ENCODE peak calls at places on chromosomes 16 and 17, in six cellular contexts. B, U, J, R, L and W are unnamed samples.

GRCh38 chr17:32341857-32342602 is at the start of gene C17orf75:
- DNase-seq in B (peak), U (peak), L (peak), R (peak), J (peak), W (peak)

GRCh38 chr17:75753514-75754377 is 11.2 kb downstream of the GALK1 start:
- DNase-seq in R (peak), B (peak), L (peak), U (no peak), J (no peak), W (peak)

GRCh38 chr17:82767041-82767754 is 15.3 kb downstream of the TBCD start:
- DNase-seq in L (peak), U (peak), R (peak), B (peak), J (no peak), W (no peak)

GRCh38 chr16:49312389-49312990 is 30.9 kb upstream of the CBLN1 start:
- DNase-seq in U (no peak), B (no peak), L (no peak), J (no peak), R (no peak), W (no peak)

GRCh38 chr16:49947907-49948678 is 76.9 kb upstream of the CNEP1R1 start:
- DNase-seq in B (no peak), U (no peak), J (no peak), R (no peak), L (no peak), W (no peak)

GRCh38 chr16:57054338-57054737 is 38.0 kb upstream of the CPNE2 start:
- DNase-seq in R (no peak), B (no peak), J (no peak), L (no peak), U (no peak), W (no peak)

GRCh38 chr17:16915752-16916556 is 56.0 kb downstream of the TNFRSF13B start:
- DNase-seq in L (peak), B (no peak), U (peak), R (no peak), J (no peak), W (peak)

GRCh38 chr17:35117984-35118383 is 1.7 kb downstream of the RAD51D start:
- DNase-seq in L (peak), J (no peak), B (no peak), U (no peak), R (peak), W (no peak)

GRCh38 chr16:74718140-74718539 is 17.5 kb upstream of the MLKL start:
- DNase-seq in B (no peak), L (no peak), J (no peak), U (no peak), R (no peak), W (no peak)

GRCh38 chr16:74716355-74716754 is 15.7 kb upstream of the MLKL start:
- DNase-seq in L (no peak), U (no peak), R (no peak), J (no peak), B (no peak), W (no peak)

GRCh38 chr16:74717367-74717766 is 16.7 kb upstream of the MLKL start:
- DNase-seq in U (no peak), B (no peak), R (no peak), J (no peak), L (no peak), W (no peak)

GRCh38 chr16:74720579-74720978 is 19.9 kb upstream of the MLKL start:
- DNase-seq in J (no peak), R (no peak), U (no peak), L (no peak), B (no peak), W (no peak)

GRCh38 chr16:74718741-74719610 is 18.3 kb upstream of the MLKL start:
- DNase-seq in B (no peak), R (no peak), L (no peak), J (no peak), U (peak), W (no peak)
- TF ChIP-seq CTCF in B (no peak), R (no peak), L (no peak), J (no peak), U (no peak), W (peak)

GRCh38 chr16:89529097-89529496 is 20.9 kb downstream of the SPG7 start:
- DNase-seq in R (no peak), U (no peak), B (no peak), J (no peak), L (no peak), W (no peak)

GRCh38 chr16:89530401-89531381 is 22.5 kb downstream of the SPG7 start:
- DNase-seq in L (no peak), U (no peak), R (no peak), J (no peak), B (no peak), W (no peak)

GRCh38 chr16:89522287-89522686 is 14.1 kb downstream of the SPG7 start:
- DNase-seq in U (no peak), B (no peak), L (no peak), J (no peak), R (no peak), W (no peak)

GRCh38 chr16:89523680-89524344 is 15.6 kb downstream of the SPG7 start:
- DNase-seq in U (no peak), L (no peak), J (no peak), R (no peak), B (no peak), W (no peak)

GRCh38 chr16:89525146-89525913 is 17.1 kb downstream of the SPG7 start:
- DNase-seq in U (no peak), B (peak), J (no peak), R (no peak), L (no peak), W (no peak)
- TF ChIP-seq CTCF in U (no peak), B (no peak), J (no peak), R (no peak), L (no peak), W (peak)

GRCh38 chr16:67294927-67295326 is 15.6 kb downstream of the PLEKHG4 start:
- DNase-seq in B (no peak), R (no peak), U (no peak), L (peak), J (no peak), W (no peak)
- TF ChIP-seq CTCF in B (no peak), R (no peak), U (no peak), L (peak), J (no peak), W (no peak)

GRCh38 chr16:31251435-31251834 is 8.3 kb upstream of the ITGAM start:
- DNase-seq in B (no peak), J (no peak), L (no peak), R (no peak), U (no peak), W (no peak)
- TF ChIP-seq CTCF in B (no peak), J (no peak), L (no peak), R (no peak), U (no peak), W (no peak)

GRCh38 chr17:41546819-41547218 is 18.7 kb upstream of the KRT19 start:
- DNase-seq in B (no peak), L (no peak), U (no peak), J (no peak), R (no peak), W (no peak)
- TF ChIP-seq CTCF in B (no peak), L (no peak), U (no peak), J (no peak), R (no peak), W (no peak)

DNA sequence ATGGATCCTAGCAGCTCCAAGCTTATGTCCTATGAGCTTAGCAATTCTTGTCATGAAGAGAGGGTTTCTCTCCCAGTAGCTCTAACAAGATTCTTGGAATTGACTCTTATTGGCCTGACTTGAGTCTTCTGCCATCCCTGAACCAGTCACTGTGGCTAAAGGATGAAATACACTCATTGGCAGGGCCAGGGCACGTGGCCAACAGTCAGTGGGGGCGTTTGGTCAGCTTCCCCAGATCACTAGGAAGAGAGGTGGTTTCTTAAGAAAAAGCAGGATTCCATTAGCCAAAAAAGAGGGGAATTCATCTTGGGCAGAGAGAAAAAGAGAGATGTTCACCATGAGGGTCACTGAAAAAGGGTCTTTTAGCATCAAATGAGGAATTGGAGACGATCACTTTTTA is 363.2 kb downstream of the SNX29 start:
- DNase-seq in U (no peak), L (peak), R (no peak), B (no peak), J (no peak), W (no peak)
- TF ChIP-seq CTCF in U (no peak), L (no peak), R (no peak), B (no peak), J (no peak), W (no peak)

GRCh38 chr17:50499270-50499669 is 9.0 kb upstream of the MYCBPAP start:
- DNase-seq in R (no peak), B (no peak), L (no peak), U (no peak), J (no peak), W (no peak)

GRCh38 chr17:50502643-50502990 is 5.6 kb upstream of the MYCBPAP start:
- DNase-seq in B (no peak), R (no peak), J (no peak), U (no peak), L (no peak), W (no peak)

GRCh38 chr17:50499722-50500121 is 8.5 kb upstream of the MYCBPAP start:
- DNase-seq in J (no peak), L (no peak), B (no peak), R (no peak), U (no peak), W (no peak)

GRCh38 chr17:50501906-50502642 is 6.2 kb upstream of the MYCBPAP start:
- DNase-seq in U (no peak), B (no peak), L (no peak), R (no peak), J (no peak), W (no peak)

GRCh38 chr17:50501054-50501453 is 7.2 kb upstream of the MYCBPAP start:
- DNase-seq in R (peak), L (no peak), B (no peak), U (peak), J (no peak), W (no peak)
- TF ChIP-seq CTCF in R (peak), L (peak), B (peak), U (peak), J (no peak), W (peak)

GRCh38 chr16:1042076-1042744 is 30.3 kb upstream of the SSTR5 start:
- DNase-seq in J (no peak), U (no peak), R (no peak), L (no peak), B (no peak), W (no peak)
- TF ChIP-seq CTCF in J (no peak), U (no peak), R (no peak), L (no peak), B (no peak), W (no peak)

DNA sequence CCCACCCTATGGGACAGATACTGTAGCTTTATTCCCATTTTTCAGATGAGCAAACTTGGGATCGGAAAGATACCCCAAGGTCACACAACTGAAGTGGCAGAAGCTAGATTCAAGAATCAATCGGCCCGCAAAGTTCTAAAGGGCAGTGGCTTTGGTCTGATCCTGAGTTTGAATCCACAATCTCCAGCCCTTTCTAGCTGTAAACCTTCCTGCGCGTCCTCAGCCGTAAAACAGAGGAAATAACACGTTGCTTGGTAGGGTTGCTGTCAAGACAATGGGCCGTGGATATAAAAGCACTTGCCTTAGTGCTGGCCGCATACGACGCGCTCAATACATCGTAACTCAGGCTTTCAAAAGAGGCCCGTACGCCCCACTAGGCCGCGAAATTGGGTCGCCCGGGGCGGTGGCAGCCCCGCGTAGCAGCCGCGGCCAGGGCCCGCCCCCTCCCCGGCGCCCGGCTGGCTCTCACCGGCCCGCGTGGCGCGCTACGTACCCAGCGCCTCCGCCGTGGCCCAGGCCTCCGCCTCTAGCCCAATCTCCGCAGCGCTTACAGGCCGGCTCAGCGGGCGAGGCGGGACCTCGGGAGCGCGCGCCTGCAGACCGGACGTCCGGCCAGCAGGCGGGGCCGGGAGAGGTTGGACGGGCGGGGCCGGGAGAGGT is at the start of gene DCAKD:
- DNase-seq in L (peak), R (peak), U (peak), B (peak), J (peak), W (peak)
- TF ChIP-seq CTCF in L (no peak), R (no peak), U (no peak), B (no peak), J (no peak), W (no peak)